ENCODE peak calls at places on chromosomes 5 and 9, in five cellular contexts. F, B, X, N and G are unnamed samples.

GRCh38 chr5:171494452-171495121 is 75.1 kb downstream of the FGF18 start:
- DNase-seq in X (peak; percentile 77), F (peak; percentile 68), B (no peak), N (peak; percentile 52), G (peak; percentile 44)

GRCh38 chr5:178478370-178478769 is 111.8 kb downstream of the COL23A1 start:
- DNase-seq in F (no peak), X (no peak), N (no peak), B (no peak), G (no peak)

GRCh38 chr9:35091536-35091935 is 4.9 kb downstream of the PIGO start:
- DNase-seq in N (no peak), X (no peak), F (no peak), B (no peak), G (no peak)

GRCh38 chr5:84430863-84431663 is 46.4 kb upstream of the EDIL3 start:
- DNase-seq in B (no peak), F (no peak), N (no peak), X (no peak), G (no peak)

GRCh38 chr9:137396808-137397367 is 26.1 kb downstream of the EXD3 start:
- DNase-seq in F (no peak), B (no peak), N (no peak), X (no peak), G (no peak)

GRCh38 chr9:134585746-134586706 is 55.6 kb upstream of the COL5A1 start:
- DNase-seq in N (no peak), B (no peak), F (no peak), X (peak; percentile 78), G (peak; percentile 25)

GRCh38 chr5:146731909-146732659 is 146.5 kb downstream of the PPP2R2B start:
- DNase-seq in F (peak; percentile 45), X (peak; percentile 99), N (peak; percentile 79), B (no peak), G (no peak)

GRCh38 chr5:74034738-74035137 is 408.7 kb downstream of the ARHGEF28 start:
- DNase-seq in F (no peak), B (no peak), X (peak; percentile 94), N (no peak), G (no peak)

GRCh38 chr5:178460598-178461425 is 129.4 kb downstream of the COL23A1 start:
- DNase-seq in F (peak; percentile 87), B (peak; percentile 35), N (peak; percentile 54), X (no peak), G (peak; percentile 81)

GRCh38 chr9:16708638-16709435 is 161.6 kb downstream of the BNC2 start:
- DNase-seq in F (peak; percentile 88), N (no peak), B (no peak), X (peak; percentile 97), G (no peak)

GRCh38 chr5:55601209-55601618 is 66.5 kb upstream of the PLPP1 start:
- DNase-seq in B (no peak), N (no peak), X (peak; percentile 93), F (no peak), G (peak; percentile 77)

GRCh38 chr5:1874820-1875219 is 7.9 kb downstream of the IRX4 start:
- DNase-seq in N (no peak), X (no peak), B (no peak), F (peak; percentile 62), G (no peak)

GRCh38 chr5:1877434-1878049 is 5.2 kb downstream of the IRX4 start:
- DNase-seq in B (no peak), X (no peak), F (peak; percentile 56), N (no peak), G (no peak)

GRCh38 chr5:1876708-1877433 is 5.9 kb downstream of the IRX4 start:
- DNase-seq in X (no peak), B (no peak), F (peak; percentile 46), N (no peak), G (no peak)

GRCh38 chr5:1875481-1875842 is 7.3 kb downstream of the IRX4 start:
- DNase-seq in N (no peak), X (no peak), B (no peak), F (peak; percentile 51), G (no peak)

GRCh38 chr5:1875843-1876671 is 6.7 kb downstream of the IRX4 start:
- DNase-seq in B (no peak), F (peak; percentile 66), X (no peak), N (no peak), G (no peak)
- H3K27me3 ChIP-seq in B (peaks cover 34% of the 10 kb centered on the region), F (peaks cover 86% of the 10 kb centered on the region), X (peaks cover 66% of the 10 kb centered on the region), N (no peaks in the 10 kb centered on the region), G (peaks cover 38% of the 10 kb centered on the region)

DNA sequence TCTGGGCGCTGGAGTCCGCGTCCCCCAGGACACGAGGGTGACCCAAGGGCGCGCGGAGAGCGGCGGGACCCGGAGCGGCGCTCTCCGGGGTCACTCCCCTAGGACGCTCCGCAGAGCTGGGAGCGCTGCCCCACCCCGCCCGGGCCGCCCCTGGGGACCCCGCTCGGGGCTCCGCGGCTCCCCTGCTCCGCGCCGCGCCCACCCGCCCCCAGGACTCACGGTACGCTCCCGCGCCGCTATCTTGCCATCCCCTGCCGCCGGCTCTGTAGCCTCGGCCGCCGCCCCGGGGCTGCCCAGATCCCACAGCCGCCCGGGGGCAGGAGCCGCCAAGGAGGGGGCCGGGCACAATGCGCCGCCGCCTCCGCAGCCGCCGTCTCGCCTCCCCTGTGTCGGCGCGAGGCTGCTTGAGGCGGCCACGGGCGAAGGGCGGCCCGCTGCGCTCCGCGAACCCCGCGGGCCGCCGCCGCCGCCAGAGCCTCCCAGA is 289 bp downstream of the LIFR start:
- DNase-seq in X (no peak), B (no peak), N (no peak), F (peak; percentile 60), G (no peak)
- H3K36me3 ChIP-seq in X (no peaks in the 10 kb centered on the region), B (no peaks in the 10 kb centered on the region), N (no peaks in the 10 kb centered on the region), F (no peaks in the 10 kb centered on the region), G (no peaks in the 10 kb centered on the region)

GRCh38 chr9:130267930-130268329 is 2.4 kb downstream of the HMCN2 start:
- DNase-seq in X (no peak), F (no peak), B (no peak), N (no peak), G (no peak)
- H3K27me3 ChIP-seq in X (peaks cover 51% of the 10 kb centered on the region), F (peaks cover 35% of the 10 kb centered on the region), B (peaks cover 12% of the 10 kb centered on the region), N (peaks cover 4% of the 10 kb centered on the region), G (no peaks in the 10 kb centered on the region)

GRCh38 chr5:95554647-95555548 is at the start of the genes ARSK and SKIC3:
- DNase-seq in B (peak; percentile 91), X (peak; percentile 99), F (peak; percentile 99), N (peak; percentile 98), G (peak; percentile 95)

GRCh38 chr5:95543017-95543705 is 11.6 kb downstream of the SKIC3 start:
- DNase-seq in F (no peak), N (no peak), B (no peak), X (no peak), G (no peak)

GRCh38 chr5:95554331-95554646 is 488 bp downstream of the SKIC3 start:
- DNase-seq in N (no peak), X (no peak), B (no peak), F (no peak), G (no peak)

DNA sequence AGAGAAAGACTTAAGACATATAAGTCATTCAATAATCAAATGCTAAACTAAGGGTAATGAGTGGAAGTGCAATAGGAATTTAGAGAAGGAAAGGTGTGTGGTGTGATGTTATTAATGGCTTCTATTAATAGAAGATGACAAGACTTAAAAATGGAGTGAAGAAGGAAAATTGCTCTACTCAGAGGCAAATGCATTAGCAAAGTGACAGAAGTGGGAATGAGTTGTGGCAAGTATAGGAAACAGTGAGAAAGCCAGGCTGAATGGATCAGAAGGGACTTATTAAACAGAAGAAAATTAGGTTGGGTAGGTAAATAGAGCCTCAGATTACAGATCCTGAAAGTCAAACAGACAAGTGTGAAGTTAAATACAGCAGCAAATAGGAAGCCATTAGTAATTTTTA is 5.7 kb downstream of the SKIC3 start:
- DNase-seq in B (no peak), F (no peak), X (no peak), N (no peak), G (no peak)
- H3K36me3 ChIP-seq in B (peaks cover 20% of the 10 kb centered on the region), F (peaks cover 24% of the 10 kb centered on the region), X (peaks cover 28% of the 10 kb centered on the region), N (peaks cover 14% of the 10 kb centered on the region), G (peaks cover 18% of the 10 kb centered on the region)

DNA sequence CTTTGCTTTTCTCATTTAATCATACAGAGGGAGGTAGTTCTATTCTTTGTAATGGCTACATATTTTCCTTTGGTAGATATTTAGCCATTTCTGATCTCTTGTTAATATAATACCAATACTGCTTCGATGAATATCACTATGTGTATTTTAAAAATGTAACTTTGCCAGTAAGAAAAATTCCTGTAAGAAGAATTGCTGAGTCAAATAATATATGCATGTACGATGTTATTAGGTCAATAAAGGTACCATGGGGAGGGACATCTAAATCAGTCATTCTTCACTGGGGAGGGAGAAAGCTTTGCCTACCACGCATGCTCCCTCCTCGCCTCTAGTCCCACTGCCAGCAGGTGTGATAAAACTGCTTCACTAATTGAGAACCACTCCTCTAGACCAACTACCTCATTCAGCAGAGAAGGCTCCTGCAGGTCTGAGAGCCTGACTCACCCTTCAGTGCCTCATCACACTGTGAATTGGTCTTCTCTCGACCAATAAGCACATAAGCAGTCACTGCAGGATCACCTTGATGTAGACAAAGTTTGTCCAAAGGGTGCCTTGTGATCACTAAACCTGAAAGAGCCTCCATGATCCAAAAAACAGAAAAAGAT is 56.1 kb upstream of the TBCA start:
- DNase-seq in N (no peak), F (no peak), B (no peak), X (no peak), G (no peak)
- H3K27me3 ChIP-seq in N (no peaks in the 10 kb centered on the region), F (peaks cover 9% of the 10 kb centered on the region), B (no peaks in the 10 kb centered on the region), X (peaks cover 18% of the 10 kb centered on the region), G (no peaks in the 10 kb centered on the region)